ENCODE peak calls at places on chromosomes 5 and 9, in nine cellular contexts. P, C, D, E, J, Q, V, K and X are unnamed samples.

GRCh38 chr5:116343961-116344360 is 230.7 kb downstream of the SEMA6A start:
- DNase-seq in C (no peak), D (no peak), P (no peak), V (no peak), E (no peak), K (no peak), Q (no peak), J (no peak), X (no peak)

GRCh38 chr5:54713923-54714581 is 196.5 kb downstream of the SNX18 start:
- DNase-seq in P (peak; percentile 14), J (no peak), Q (no peak), D (no peak), E (no peak), C (no peak), K (no peak), V (no peak), X (no peak)

GRCh38 chr5:142826741-142827492 is 56.7 kb downstream of the ARHGAP26 start:
- DNase-seq in K (no peak), E (peak; percentile 79), P (peak; percentile 85), V (no peak), D (no peak), Q (peak; percentile 51), J (no peak), C (no peak), X (no peak)

GRCh38 chr9:8261737-8262136 is 462.2 kb upstream of the DMAC1 start:
- DNase-seq in Q (no peak), K (no peak), P (no peak), E (no peak), V (no peak), J (no peak), D (no peak), C (no peak), X (no peak)

GRCh38 chr9:68643901-68644809 is 60.9 kb upstream of the PIP5K1B start:
- DNase-seq in J (no peak), V (no peak), Q (no peak), C (no peak), P (no peak), E (no peak), K (no peak), D (no peak), X (no peak)

GRCh38 chr5:53368966-53369605 is 111.3 kb upstream of the FST start:
- DNase-seq in C (no peak), V (no peak), K (no peak), Q (peak; percentile 61), J (no peak), D (no peak), P (no peak), E (no peak), X (no peak)

GRCh38 chr9:38380872-38381534 is 11.5 kb upstream of the ALDH1B1 start:
- DNase-seq in D (no peak), V (peak; percentile 42), P (no peak), K (no peak), Q (no peak), E (peak; percentile 26), J (peak; percentile 98), C (peak; percentile 43), X (no peak)

GRCh38 chr5:54742417-54742889 is 224.9 kb downstream of the SNX18 start:
- DNase-seq in J (no peak), V (no peak), D (no peak), C (no peak), E (peak; percentile 63), K (no peak), P (peak; percentile 90), Q (peak; percentile 63), X (no peak)

GRCh38 chr5:103424008-103424407 is 138.6 kb downstream of the NUDT12 start:
- DNase-seq in D (no peak), J (no peak), E (no peak), P (peak; percentile 72), V (no peak), C (no peak), K (no peak), Q (no peak), X (no peak)

GRCh38 chr5:103037673-103038455 is 82.1 kb downstream of the GIN1 start:
- DNase-seq in P (no peak), Q (no peak), D (no peak), J (no peak), K (no peak), V (no peak), C (peak; percentile 8), E (no peak), X (no peak)

GRCh38 chr5:139443766-139444473 is 4.6 kb upstream of the DNAJC18 start:
- DNase-seq in Q (peak; percentile 95), C (peak; percentile 3), V (peak; percentile 20), E (no peak), K (no peak), J (no peak), P (peak; percentile 86), D (no peak), X (no peak)

GRCh38 chr5:1005904-1006655 is 2.5 kb upstream of the NKD2 start:
- DNase-seq in D (no peak), E (no peak), V (peak; percentile 51), P (no peak), J (no peak), C (no peak), K (no peak), Q (no peak), X (no peak)

GRCh38 chr5:156584856-156585255 is 257.9 kb downstream of the SGCD start:
- DNase-seq in Q (peak; percentile 49), J (no peak), C (peak; percentile 3), K (no peak), D (no peak), E (no peak), P (no peak), V (no peak), X (no peak)